ENCODE peak calls at places on chromosomes 3 and 15, in nine cellular contexts. K is GM12865; R is activated naive CD8-positive, alpha-beta T cell treated with anti-CD3 and anti-CD28 coated beads, Interleukin-2, amount 50 U/mL, for 24 hours; W is D341Med; X is PC-9; C is endodermal cell; F is HuH-7; H is cardiac septum; O is lower lobe of right lung. J is an unnamed sample.

GRCh38 chr15:40506964-40507571 is 36.3 kb downstream of the CHST14 start:
- DNase-seq in K (peak), R (peak), W (peak), X (peak), C (peak), F (peak), H (peak), O (peak), J (peak)

GRCh38 chr15:52716536-52716935 is 37.3 kb upstream of the ATOSA start:
- DNase-seq in K (no peak), R (no peak), W (no peak), X (no peak), C (no peak), F (no peak), H (no peak), O (no peak), J (no peak)

GRCh38 chr15:61195116-61196002 is 33.7 kb downstream of the RORA start:
- DNase-seq in K (peak), R (no peak), W (peak), X (no peak), C (peak), F (peak), H (no peak), O (no peak), J (peak)

GRCh38 chr3:146546366-146546965 is 2.1 kb upstream of the PLSCR1 start:
- DNase-seq in K (no peak), R (no peak), W (no peak), X (no peak), C (no peak), F (no peak), H (no peak), O (no peak), J (no peak)

GRCh38 chr3:14077310-14077709 is 47.4 kb downstream of the CHCHD4 start:
- DNase-seq in K (no peak), R (no peak), W (no peak), X (no peak), C (no peak), F (no peak), H (no peak), O (no peak), J (no peak)

GRCh38 chr15:65212097-65212496 is 824 bp upstream of the CILP start:
- DNase-seq in K (peak), R (peak), W (peak), X (no peak), C (peak), F (peak), H (no peak), O (no peak), J (peak)

GRCh38 chr3:48219543-48219942 is 3.8 kb upstream of the CAMP start:
- DNase-seq in K (no peak), R (no peak), W (no peak), X (no peak), C (no peak), F (no peak), H (no peak), O (no peak), J (no peak)

GRCh38 chr3:115486880-115487279 is 136.4 kb upstream of the GAP43 start:
- DNase-seq in K (no peak), R (no peak), W (no peak), X (no peak), C (no peak), F (no peak), H (no peak), O (no peak), J (no peak)

GRCh38 chr3:39136533-39137434 is 16.6 kb downstream of the CSRNP1 start:
- DNase-seq in K (no peak), R (no peak), W (no peak), X (no peak), C (peak), F (no peak), H (peak), O (no peak), J (no peak)